ENCODE peak calls at places on chromosomes 6 and 20, in five cellular contexts. One of them, this sample, is unnamed.

GRCh38 chr20:45358282-45359068 is 4.5 kb upstream of the SYS1 start:
- DNase-seq in mammary epithelial cell: peak
- DNase-seq in left lung: peak
- DNase-seq in body of pancreas: peak
- DNase-seq in lower lobe of right lung: peak
- DNase-seq in this sample: peak

GRCh38 chr20:19249515-19249914 is 37.1 kb downstream of the SLC24A3 start:
- DNase-seq in mammary epithelial cell: no peak
- DNase-seq in left lung: no peak
- DNase-seq in body of pancreas: no peak
- DNase-seq in lower lobe of right lung: no peak
- DNase-seq in this sample: no peak

GRCh38 chr6:26493258-26493657 is 6.8 kb upstream of the BTN1A1 start:
- DNase-seq in mammary epithelial cell: no peak
- DNase-seq in left lung: no peak
- DNase-seq in body of pancreas: no peak
- DNase-seq in lower lobe of right lung: no peak
- DNase-seq in this sample: no peak

GRCh38 chr6:132445201-132445951 is 44.1 kb upstream of the MOXD1 start:
- DNase-seq in mammary epithelial cell: peak
- DNase-seq in left lung: no peak
- DNase-seq in body of pancreas: no peak
- DNase-seq in lower lobe of right lung: no peak
- DNase-seq in this sample: no peak

GRCh38 chr6:42012501-42013133 is 37.7 kb upstream of the TAF8 start:
- DNase-seq in mammary epithelial cell: no peak
- DNase-seq in left lung: no peak
- DNase-seq in body of pancreas: no peak
- DNase-seq in lower lobe of right lung: no peak
- DNase-seq in this sample: no peak

GRCh38 chr6:105892577-105893262 is 193.4 kb upstream of the PRDM1 start:
- DNase-seq in mammary epithelial cell: peak
- DNase-seq in left lung: no peak
- DNase-seq in body of pancreas: peak
- DNase-seq in lower lobe of right lung: no peak
- DNase-seq in this sample: no peak

GRCh38 chr20:61128701-61129655 is 123.1 kb upstream of the CDH4 start:
- DNase-seq in mammary epithelial cell: no peak
- DNase-seq in left lung: no peak
- DNase-seq in body of pancreas: no peak
- DNase-seq in lower lobe of right lung: no peak
- DNase-seq in this sample: no peak

GRCh38 chr6:11964729-11965128 is 47.4 kb upstream of the HIVEP1 start:
- DNase-seq in mammary epithelial cell: peak
- DNase-seq in left lung: no peak
- DNase-seq in body of pancreas: no peak
- DNase-seq in lower lobe of right lung: no peak
- DNase-seq in this sample: no peak

GRCh38 chr6:63553208-63553607 is 19.1 kb upstream of the LOC128125822 start:
- DNase-seq in mammary epithelial cell: no peak
- DNase-seq in left lung: no peak
- DNase-seq in body of pancreas: no peak
- DNase-seq in lower lobe of right lung: no peak
- DNase-seq in this sample: no peak

GRCh38 chr6:123808556-123808955 is 4.9 kb downstream of the NKAIN2 start:
- DNase-seq in mammary epithelial cell: no peak
- DNase-seq in left lung: no peak
- DNase-seq in body of pancreas: peak
- DNase-seq in lower lobe of right lung: no peak
- DNase-seq in this sample: no peak

GRCh38 chr6:88586371-88587157 is 376.9 kb downstream of the RNGTT start:
- DNase-seq in mammary epithelial cell: no peak
- DNase-seq in left lung: no peak
- DNase-seq in body of pancreas: no peak
- DNase-seq in lower lobe of right lung: no peak
- DNase-seq in this sample: peak

GRCh38 chr6:41676406-41676805 is 38.1 kb downstream of the MDFI start:
- DNase-seq in mammary epithelial cell: no peak
- DNase-seq in left lung: peak
- DNase-seq in body of pancreas: no peak
- DNase-seq in lower lobe of right lung: no peak
- DNase-seq in this sample: no peak

GRCh38 chr20:59650418-59650817 is 46.1 kb downstream of the PHACTR3 start:
- DNase-seq in mammary epithelial cell: no peak
- DNase-seq in left lung: no peak
- DNase-seq in body of pancreas: no peak
- DNase-seq in lower lobe of right lung: no peak
- DNase-seq in this sample: no peak

GRCh38 chr6:25012657-25013056 is 76.9 kb upstream of the RIPOR2 start:
- DNase-seq in mammary epithelial cell: peak
- DNase-seq in left lung: no peak
- DNase-seq in body of pancreas: no peak
- DNase-seq in lower lobe of right lung: no peak
- DNase-seq in this sample: no peak

GRCh38 chr6:33692078-33692759 is 19.3 kb downstream of the UQCC2 start:
- DNase-seq in mammary epithelial cell: no peak
- DNase-seq in left lung: no peak
- DNase-seq in body of pancreas: no peak
- DNase-seq in lower lobe of right lung: peak
- DNase-seq in this sample: no peak

GRCh38 chr6:105072799-105073199 is 107.0 kb downstream of the POPDC3 start:
- DNase-seq in mammary epithelial cell: peak
- DNase-seq in left lung: no peak
- DNase-seq in body of pancreas: no peak
- DNase-seq in lower lobe of right lung: no peak
- DNase-seq in this sample: no peak

GRCh38 chr20:37223053-37223452 is 38.6 kb downstream of the GHRH start:
- DNase-seq in mammary epithelial cell: peak
- DNase-seq in left lung: peak
- DNase-seq in body of pancreas: no peak
- DNase-seq in lower lobe of right lung: peak
- DNase-seq in this sample: no peak

GRCh38 chr6:74128536-74128935 is 432.5 kb downstream of the CD109 start:
- DNase-seq in mammary epithelial cell: no peak
- DNase-seq in left lung: no peak
- DNase-seq in body of pancreas: no peak
- DNase-seq in lower lobe of right lung: no peak
- DNase-seq in this sample: no peak

GRCh38 chr20:50678213-50678898 is 13.0 kb downstream of the RIPOR3 start:
- DNase-seq in mammary epithelial cell: no peak
- DNase-seq in left lung: no peak
- DNase-seq in body of pancreas: peak
- DNase-seq in lower lobe of right lung: no peak
- DNase-seq in this sample: no peak

GRCh38 chr6:5565976-5566375 is 304.7 kb downstream of the FARS2 start:
- DNase-seq in mammary epithelial cell: no peak
- DNase-seq in left lung: no peak
- DNase-seq in body of pancreas: no peak
- DNase-seq in lower lobe of right lung: no peak
- DNase-seq in this sample: no peak

GRCh38 chr20:58088105-58088504 is 140.3 kb downstream of the ANKRD60 start:
- DNase-seq in mammary epithelial cell: no peak
- DNase-seq in left lung: no peak
- DNase-seq in body of pancreas: no peak
- DNase-seq in lower lobe of right lung: no peak
- DNase-seq in this sample: no peak

GRCh38 chr6:82072771-82073170 is 174.8 kb downstream of the IBTK start:
- DNase-seq in mammary epithelial cell: peak
- DNase-seq in left lung: no peak
- DNase-seq in body of pancreas: no peak
- DNase-seq in lower lobe of right lung: no peak
- DNase-seq in this sample: no peak

GRCh38 chr20:56715309-56715708 is 86.2 kb downstream of the TFAP2C start:
- DNase-seq in mammary epithelial cell: no peak
- DNase-seq in left lung: no peak
- DNase-seq in body of pancreas: no peak
- DNase-seq in lower lobe of right lung: no peak
- DNase-seq in this sample: no peak

GRCh38 chr20:61948586-61949362 is 116.9 kb downstream of the TAF4 start:
- DNase-seq in mammary epithelial cell: no peak
- DNase-seq in left lung: peak
- DNase-seq in body of pancreas: no peak
- DNase-seq in lower lobe of right lung: peak
- DNase-seq in this sample: peak

GRCh38 chr6:138507977-138508675 is 8.8 kb upstream of the NHSL1 start:
- DNase-seq in mammary epithelial cell: no peak
- DNase-seq in left lung: no peak
- DNase-seq in body of pancreas: no peak
- DNase-seq in lower lobe of right lung: no peak
- DNase-seq in this sample: no peak

GRCh38 chr6:31920803-31921202 is 6.7 kb upstream of the C2 start:
- DNase-seq in mammary epithelial cell: no peak
- DNase-seq in left lung: no peak
- DNase-seq in body of pancreas: no peak
- DNase-seq in lower lobe of right lung: no peak
- DNase-seq in this sample: no peak

GRCh38 chr6:166156942-166157341 is 10.7 kb downstream of the TBXT start:
- DNase-seq in mammary epithelial cell: no peak
- DNase-seq in left lung: no peak
- DNase-seq in body of pancreas: no peak
- DNase-seq in lower lobe of right lung: no peak
- DNase-seq in this sample: no peak

GRCh38 chr6:38152620-38153019 is 333.1 kb downstream of the ZFAND3 start:
- DNase-seq in mammary epithelial cell: no peak
- DNase-seq in left lung: no peak
- DNase-seq in body of pancreas: peak
- DNase-seq in lower lobe of right lung: no peak
- DNase-seq in this sample: no peak

GRCh38 chr20:32007787-32008616 is 2.2 kb upstream of the CCM2L start:
- DNase-seq in mammary epithelial cell: no peak
- DNase-seq in left lung: no peak
- DNase-seq in body of pancreas: peak
- DNase-seq in lower lobe of right lung: peak
- DNase-seq in this sample: no peak

GRCh38 chr6:127997472-127998164 is 96.8 kb upstream of the THEMIS start:
- DNase-seq in mammary epithelial cell: no peak
- DNase-seq in left lung: no peak
- DNase-seq in body of pancreas: no peak
- DNase-seq in lower lobe of right lung: no peak
- DNase-seq in this sample: no peak

GRCh38 chr6:75611702-75612375 is 10.2 kb downstream of the SENP6 start:
- DNase-seq in mammary epithelial cell: peak
- DNase-seq in left lung: no peak
- DNase-seq in body of pancreas: no peak
- DNase-seq in lower lobe of right lung: no peak
- DNase-seq in this sample: no peak

GRCh38 chr20:19706463-19706862 is 51.6 kb upstream of the RIN2 start:
- DNase-seq in mammary epithelial cell: no peak
- DNase-seq in left lung: no peak
- DNase-seq in body of pancreas: no peak
- DNase-seq in lower lobe of right lung: no peak
- DNase-seq in this sample: no peak

GRCh38 chr6:10951675-10952282 is 64.9 kb downstream of the SYCP2L start:
- DNase-seq in mammary epithelial cell: peak
- DNase-seq in left lung: peak
- DNase-seq in body of pancreas: no peak
- DNase-seq in lower lobe of right lung: no peak
- DNase-seq in this sample: no peak

DNA sequence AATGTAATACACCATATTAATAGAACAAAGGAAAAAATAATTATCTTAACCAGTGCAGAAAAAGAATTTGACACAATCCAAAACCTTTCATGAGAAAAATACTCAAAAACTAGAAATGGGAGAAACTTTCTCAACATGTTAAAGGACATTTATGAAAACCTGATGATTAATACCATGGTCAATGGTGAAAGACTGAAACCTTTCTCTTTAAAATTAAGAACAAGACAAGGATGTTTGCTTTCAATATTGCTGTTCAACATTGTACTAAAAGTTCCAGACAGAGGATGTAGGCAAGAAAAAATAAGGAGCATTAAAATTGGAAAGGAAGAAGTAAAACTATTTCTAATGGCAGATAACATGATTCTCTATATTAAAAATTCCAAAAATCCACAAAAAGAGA is 981.3 kb upstream of the FLRT3 start:
- DNase-seq in mammary epithelial cell: no peak
- DNase-seq in left lung: no peak
- DNase-seq in body of pancreas: no peak
- DNase-seq in lower lobe of right lung: no peak
- DNase-seq in this sample: no peak
- H3K27ac ChIP-seq in mammary epithelial cell: no peak
- H3K27ac ChIP-seq in left lung: no peak
- H3K27ac ChIP-seq in body of pancreas: no peak
- H3K27ac ChIP-seq in lower lobe of right lung: no peak
- H3K27ac ChIP-seq in this sample: no peak

GRCh38 chr6:13677878-13678254 is 33.8 kb downstream of the RANBP9 start:
- DNase-seq in mammary epithelial cell: no peak
- DNase-seq in left lung: no peak
- DNase-seq in body of pancreas: peak
- DNase-seq in lower lobe of right lung: no peak
- DNase-seq in this sample: no peak
- H3K27ac ChIP-seq in mammary epithelial cell: no peak
- H3K27ac ChIP-seq in left lung: no peak
- H3K27ac ChIP-seq in body of pancreas: peak
- H3K27ac ChIP-seq in lower lobe of right lung: peak
- H3K27ac ChIP-seq in this sample: peak

GRCh38 chr6:36269834-36270705 is at the start of gene PNPLA1:
- DNase-seq in mammary epithelial cell: peak
- DNase-seq in left lung: no peak
- DNase-seq in body of pancreas: no peak
- DNase-seq in lower lobe of right lung: no peak
- DNase-seq in this sample: no peak

GRCh38 chr6:36268478-36269248 is 1.2 kb upstream of the PNPLA1 start:
- DNase-seq in mammary epithelial cell: no peak
- DNase-seq in left lung: peak
- DNase-seq in body of pancreas: peak
- DNase-seq in lower lobe of right lung: no peak
- DNase-seq in this sample: no peak

GRCh38 chr6:36267731-36268477 is 2.0 kb upstream of the PNPLA1 start:
- DNase-seq in mammary epithelial cell: peak
- DNase-seq in left lung: no peak
- DNase-seq in body of pancreas: no peak
- DNase-seq in lower lobe of right lung: no peak
- DNase-seq in this sample: no peak

GRCh38 chr6:36265744-36266143 is 4.1 kb upstream of the PNPLA1 start:
- DNase-seq in mammary epithelial cell: no peak
- DNase-seq in left lung: no peak
- DNase-seq in body of pancreas: no peak
- DNase-seq in lower lobe of right lung: no peak
- DNase-seq in this sample: no peak

GRCh38 chr6:36266913-36267644 is 2.8 kb upstream of the PNPLA1 start:
- DNase-seq in mammary epithelial cell: no peak
- DNase-seq in left lung: no peak
- DNase-seq in body of pancreas: no peak
- DNase-seq in lower lobe of right lung: no peak
- DNase-seq in this sample: no peak
- H3K27ac ChIP-seq in mammary epithelial cell: no peak
- H3K27ac ChIP-seq in left lung: no peak
- H3K27ac ChIP-seq in body of pancreas: no peak
- H3K27ac ChIP-seq in lower lobe of right lung: no peak
- H3K27ac ChIP-seq in this sample: no peak

DNA sequence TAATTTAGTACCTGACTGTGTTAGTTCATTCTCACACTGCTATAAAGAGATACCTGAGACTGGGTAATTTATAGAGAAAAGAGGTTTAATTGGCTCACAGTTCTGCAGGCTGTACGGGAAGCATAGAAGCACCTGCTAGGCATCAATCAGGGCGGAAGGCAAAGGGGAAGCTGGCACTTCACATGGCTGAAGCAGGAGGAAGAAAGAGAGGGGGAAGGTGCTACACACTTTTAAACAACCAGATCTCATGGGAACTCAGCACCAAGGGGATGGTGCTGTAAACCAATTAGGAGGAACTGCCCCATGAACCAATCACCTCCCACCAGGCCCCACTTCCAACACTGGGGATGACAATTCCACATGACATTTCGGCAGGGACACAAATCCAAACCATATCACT is 24.2 kb downstream of the SHLD1 start:
- DNase-seq in mammary epithelial cell: no peak
- DNase-seq in left lung: no peak
- DNase-seq in body of pancreas: no peak
- DNase-seq in lower lobe of right lung: no peak
- DNase-seq in this sample: no peak
- H3K27ac ChIP-seq in mammary epithelial cell: no peak
- H3K27ac ChIP-seq in left lung: no peak
- H3K27ac ChIP-seq in body of pancreas: no peak
- H3K27ac ChIP-seq in lower lobe of right lung: no peak
- H3K27ac ChIP-seq in this sample: no peak